ENCODE peak calls at places on chromosomes 11 and 22, in eight cellular contexts. I is Panc1; L is cardiac muscle cell; K is heart left ventricle; V is IMR-90; U is ovary; T is CD8-positive, alpha-beta T cell; S is aorta. H is an unnamed sample. For H3K9me3, the result is how much of the 10 kb centered on the place peaks cover.

GRCh38 chr11:32353884-32354283 is 81.5 kb downstream of the WT1 start:
- DNase-seq in I (no peak), L (no peak), K (no peak), V (no peak), U (no peak), T (no peak), S (no peak), H (no peak)

GRCh38 chr11:64766881-64767280 is 7.1 kb upstream of the PYGM start:
- DNase-seq in I (no peak), L (no peak), K (no peak), V (no peak), U (no peak), T (no peak), S (no peak), H (peak)

GRCh38 chr22:38938925-38939324 is 18.5 kb upstream of the APOBEC3A start:
- DNase-seq in I (no peak), L (no peak), K (no peak), V (no peak), U (no peak), T (no peak), S (no peak), H (no peak)

GRCh38 chr11:78156081-78156844 is 16.8 kb upstream of the ALG8 start:
- DNase-seq in I (no peak), L (no peak), K (no peak), V (no peak), U (no peak), T (no peak), S (no peak), H (no peak)

GRCh38 chr11:105042178-105042577 is 3.0 kb downstream of the CARD16 start:
- DNase-seq in I (no peak), L (no peak), K (no peak), V (no peak), U (no peak), T (no peak), S (no peak), H (no peak)

GRCh38 chr22:17436382-17436951 is 67.2 kb downstream of the CECR2 start:
- DNase-seq in I (no peak), L (peak), K (no peak), V (no peak), U (no peak), T (no peak), S (no peak), H (no peak)

GRCh38 chr11:17401841-17402240 is 13.4 kb upstream of the KCNJ11 start:
- DNase-seq in I (no peak), L (no peak), K (no peak), V (no peak), U (no peak), T (no peak), S (no peak), H (no peak)

GRCh38 chr11:129322941-129323340 is 52.7 kb upstream of the BARX2 start:
- DNase-seq in I (no peak), L (no peak), K (no peak), V (no peak), U (no peak), T (no peak), S (no peak), H (no peak)

GRCh38 chr11:121582296-121582695 is 129.5 kb upstream of the SORL1-AS1 start:
- DNase-seq in I (no peak), L (no peak), K (no peak), V (no peak), U (no peak), T (no peak), S (no peak), H (no peak)

GRCh38 chr22:30984317-30984716 is 15.3 kb downstream of the TUG1 start:
- DNase-seq in I (no peak), L (no peak), K (no peak), V (no peak), U (no peak), T (no peak), S (no peak), H (no peak)
- H3K9me3 ChIP-seq in I (under half), L (under half), K (under half), V (under half), U (under half), T (under half), S (under half), H (under half)

GRCh38 chr22:47552541-47553205 is 790.2 kb downstream of the TBC1D22A start:
- DNase-seq in I (no peak), L (no peak), K (no peak), V (no peak), U (no peak), T (no peak), S (no peak), H (no peak)

GRCh38 chr22:47553436-47553835 is 791.0 kb downstream of the TBC1D22A start:
- DNase-seq in I (no peak), L (no peak), K (no peak), V (no peak), U (no peak), T (no peak), S (no peak), H (no peak)

GRCh38 chr22:47552024-47552423 is 789.6 kb downstream of the TBC1D22A start:
- DNase-seq in I (no peak), L (no peak), K (no peak), V (no peak), U (no peak), T (no peak), S (no peak), H (no peak)

GRCh38 chr22:47558828-47559700 is 796.6 kb downstream of the TBC1D22A start:
- DNase-seq in I (no peak), L (no peak), K (no peak), V (no peak), U (no peak), T (no peak), S (no peak), H (no peak)

GRCh38 chr22:47556473-47556872 is 794.0 kb downstream of the TBC1D22A start:
- DNase-seq in I (no peak), L (no peak), K (no peak), V (no peak), U (no peak), T (no peak), S (no peak), H (no peak)
- H3K9me3 ChIP-seq in I (under half), L (under half), K (under half), V (under half), U (under half), T (under half), S (under half), H (under half)

GRCh38 chr11:101334581-101334980 is 205.0 kb upstream of the PGR start:
- DNase-seq in I (no peak), L (no peak), K (no peak), V (no peak), U (no peak), T (no peak), S (no peak), H (no peak)
- H3K9me3 ChIP-seq in I (under half), L (under half), K (under half), V (under half), U (under half), T (under half), S (under half), H (under half)

DNA sequence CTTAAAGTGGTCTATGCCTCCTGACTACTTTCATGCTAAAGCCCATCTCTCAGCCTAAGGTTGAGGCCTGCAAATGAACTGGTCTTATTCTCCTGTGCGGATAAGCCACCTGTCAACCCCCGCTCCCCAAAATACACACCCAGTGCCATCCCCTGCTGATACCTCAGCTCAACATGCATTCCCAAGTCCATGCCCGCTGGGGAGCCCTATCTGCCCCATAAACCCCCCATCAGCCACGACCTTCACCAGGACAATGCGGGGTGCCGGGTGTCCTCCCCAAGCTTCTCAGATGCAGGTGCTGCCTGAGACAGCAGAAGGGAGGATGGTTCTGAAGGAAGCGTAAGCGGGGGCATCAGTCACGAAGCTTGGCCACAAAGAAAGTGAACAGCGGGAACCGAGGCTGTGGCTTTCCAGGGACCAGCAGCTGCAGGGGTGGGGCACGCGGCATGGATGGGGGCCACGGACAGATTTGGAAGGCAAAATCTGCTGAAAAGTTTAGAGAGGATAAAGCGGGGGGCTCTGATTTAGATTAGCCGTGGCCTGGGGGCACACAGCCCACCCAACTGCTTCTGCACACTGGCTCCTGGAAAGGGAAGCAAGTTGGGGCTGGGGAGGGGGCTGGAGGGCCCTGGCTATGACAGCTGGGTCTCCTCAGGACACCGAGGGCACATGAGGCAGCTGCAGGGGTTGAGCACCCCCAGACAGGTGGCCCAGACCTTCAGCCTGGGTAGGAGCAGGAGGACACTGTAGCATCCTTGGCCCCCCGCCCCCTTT is 1391.9 kb downstream of the TBC1D22A start:
- DNase-seq in I (no peak), L (no peak), K (no peak), V (no peak), U (no peak), T (no peak), S (no peak), H (no peak)
- H3K9me3 ChIP-seq in I (under half), L (under half), K (under half), V (half or more), U (under half), T (under half), S (under half), H (under half)

GRCh38 chr11:2820976-2821375 is 64.6 kb downstream of the CDKN1C start:
- DNase-seq in I (no peak), L (no peak), K (peak), V (no peak), U (no peak), T (no peak), S (no peak), H (no peak)
- H3K9me3 ChIP-seq in I (under half), L (under half), K (under half), V (under half), U (under half), T (under half), S (under half), H (under half)

DNA sequence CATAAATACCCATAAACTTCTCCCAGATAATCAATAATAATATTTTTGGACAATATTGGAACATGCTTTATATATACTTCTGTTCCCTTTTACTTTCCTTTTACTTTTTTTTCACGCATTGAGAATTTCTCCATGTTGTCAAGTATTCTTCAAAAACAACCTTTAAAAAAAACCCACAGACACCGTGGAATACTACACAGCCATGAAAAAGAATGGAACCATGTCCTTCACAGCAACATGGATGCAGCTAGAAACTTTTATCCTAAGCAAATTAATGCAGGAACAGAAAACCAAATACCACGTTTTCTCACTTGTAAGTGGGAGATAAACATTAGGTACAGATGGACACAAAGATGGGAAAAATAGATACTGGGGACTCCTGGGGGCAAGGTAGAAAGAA is 854.7 kb downstream of the TBC1D22A start:
- DNase-seq in I (no peak), L (no peak), K (no peak), V (no peak), U (no peak), T (no peak), S (no peak), H (no peak)
- H3K9me3 ChIP-seq in I (under half), L (under half), K (under half), V (half or more), U (under half), T (under half), S (under half), H (under half)